ENCODE peak calls at places on chromosomes 4 and X, in five cellular contexts. D, W, N, G and F are unnamed samples.

GRCh38 chrX:56232221-56233082 is at the start of gene KLF8:
- DNase-seq in D (no peak), W (no peak), N (no peak), G (peak), F (peak)

GRCh38 chrX:22952011-22952410 is 47.7 kb upstream of the DDX53 start:
- DNase-seq in D (no peak), W (no peak), N (no peak), G (no peak), F (no peak)

GRCh38 chr4:144575181-144575580 is 70.8 kb upstream of the HHIP start:
- DNase-seq in D (no peak), W (no peak), N (no peak), G (no peak), F (no peak)

GRCh38 chrX:82161195-82161594 is 959.3 kb downstream of the SH3BGRL start:
- DNase-seq in D (no peak), W (no peak), N (no peak), G (no peak), F (no peak)

GRCh38 chrX:103373581-103373980 is 2.8 kb upstream of the BEX3 start:
- DNase-seq in D (no peak), W (no peak), N (no peak), G (no peak), F (no peak)

GRCh38 chr4:99811850-99812249 is 4.8 kb upstream of the DAPP1 start:
- DNase-seq in D (peak), W (no peak), N (no peak), G (peak), F (no peak)

GRCh38 chr4:83932996-83933395 is 397.1 kb downstream of the GPAT3 start:
- DNase-seq in D (no peak), W (no peak), N (no peak), G (no peak), F (no peak)

GRCh38 chr4:7295917-7296660 is 103.8 kb downstream of the SORCS2 start:
- DNase-seq in D (no peak), W (peak), N (no peak), G (peak), F (no peak)

GRCh38 chr4:29128810-29129209 is 1591.4 kb upstream of the PCDH7 start:
- DNase-seq in D (no peak), W (no peak), N (no peak), G (no peak), F (no peak)

GRCh38 chrX:13487731-13488505 is 81.5 kb upstream of the EGFL6 start:
- DNase-seq in D (peak), W (no peak), N (peak), G (peak), F (peak)

GRCh38 chr4:132387060-132387459 is 762.0 kb upstream of the PCDH10 start:
- DNase-seq in D (no peak), W (no peak), N (no peak), G (no peak), F (no peak)

GRCh38 chrX:48864210-48864609 is 28.8 kb upstream of the PCSK1N start:
- DNase-seq in D (peak), W (no peak), N (no peak), G (no peak), F (no peak)

GRCh38 chr4:87843936-87844335 is 11.2 kb downstream of the MEPE start:
- DNase-seq in D (no peak), W (no peak), N (no peak), G (no peak), F (no peak)

GRCh38 chr4:46550471-46550870 is 160.5 kb upstream of the GABRA2 start:
- DNase-seq in D (no peak), W (no peak), N (no peak), G (no peak), F (no peak)

GRCh38 chr4:151690164-151690856 is 70.5 kb downstream of the GATB start:
- DNase-seq in D (no peak), W (no peak), N (no peak), G (no peak), F (no peak)

GRCh38 chrX:119201570-119201969 is 34.5 kb upstream of the PGRMC1 start:
- DNase-seq in D (no peak), W (no peak), N (no peak), G (no peak), F (no peak)

GRCh38 chrX:1246816-1247215 is 21.8 kb upstream of the CSF2RA start:
- DNase-seq in D (peak), W (peak), N (peak), G (peak), F (peak)

GRCh38 chr4:148649669-148650331 is 207.6 kb upstream of the NR3C2 start:
- DNase-seq in D (no peak), W (no peak), N (no peak), G (no peak), F (no peak)

GRCh38 chr4:53019485-53020382 is 157.6 kb downstream of the RASL11B start:
- DNase-seq in D (peak), W (no peak), N (no peak), G (peak), F (no peak)

GRCh38 chr4:141922224-141922623 is 285.8 kb downstream of the IL15 start:
- DNase-seq in D (no peak), W (no peak), N (no peak), G (no peak), F (no peak)

GRCh38 chr4:150006197-150006596 is 72.0 kb upstream of the DCLK2 start:
- DNase-seq in D (no peak), W (no peak), N (no peak), G (no peak), F (no peak)

GRCh38 chr4:150782311-150782710 is 200.4 kb downstream of the MAB21L2 start:
- DNase-seq in D (peak), W (no peak), N (no peak), G (no peak), F (no peak)

GRCh38 chr4:122150896-122151295 is 1.2 kb upstream of the BLTP1 start:
- DNase-seq in D (no peak), W (no peak), N (no peak), G (no peak), F (no peak)

GRCh38 chr4:161555689-161556660 is 607.8 kb downstream of the FSTL5 start:
- DNase-seq in D (no peak), W (no peak), N (peak), G (no peak), F (no peak)

GRCh38 chr4:179353791-179354190 is 1911.6 kb upstream of the AGA start:
- DNase-seq in D (no peak), W (no peak), N (no peak), G (no peak), F (no peak)

GRCh38 chr4:73897380-73898136 is 28.4 kb downstream of the CXCL1 start:
- DNase-seq in D (no peak), W (no peak), N (no peak), G (no peak), F (no peak)

GRCh38 chrX:111411591-111412371 is at the start of gene DCX:
- DNase-seq in D (no peak), W (no peak), N (no peak), G (no peak), F (no peak)

GRCh38 chr4:121217385-121217784 is 53.3 kb upstream of the TNIP3 start:
- DNase-seq in D (no peak), W (no peak), N (no peak), G (no peak), F (no peak)

GRCh38 chr4:106238819-106239420 is 77.1 kb downstream of the TBCK start:
- DNase-seq in D (peak), W (peak), N (no peak), G (peak), F (no peak)

GRCh38 chr4:13476915-13477314 is 7.2 kb downstream of the RAB28 start:
- DNase-seq in D (no peak), W (no peak), N (no peak), G (no peak), F (no peak)

GRCh38 chr4:150818661-150819060 is 196.4 kb downstream of the LRBA start:
- DNase-seq in D (no peak), W (no peak), N (no peak), G (no peak), F (no peak)

GRCh38 chrX:45198301-45198700 is 2.4 kb downstream of the DIPK2B start:
- DNase-seq in D (no peak), W (no peak), N (no peak), G (no peak), F (no peak)

GRCh38 chrX:134646170-134646569 is 12.1 kb downstream of the PLAC1 start:
- DNase-seq in D (no peak), W (no peak), N (no peak), G (no peak), F (no peak)

GRCh38 chrX:150482537-150483217 is 85.7 kb upstream of the MTM1 start:
- DNase-seq in D (peak), W (no peak), N (no peak), G (peak), F (no peak)

GRCh38 chr4:135319685-135320084 is 1118.1 kb upstream of the PABPC4L start:
- DNase-seq in D (peak), W (no peak), N (no peak), G (no peak), F (no peak)

GRCh38 chr4:54218736-54219135 is 10.4 kb upstream of the PDGFRA start:
- DNase-seq in D (no peak), W (no peak), N (no peak), G (no peak), F (no peak)

GRCh38 chr4:137343221-137343620 is 189.1 kb downstream of the PCDH18 start:
- DNase-seq in D (no peak), W (no peak), N (no peak), G (no peak), F (no peak)

GRCh38 chr4:1945492-1945891 is 63.3 kb downstream of the NELFA start:
- DNase-seq in D (no peak), W (no peak), N (no peak), G (no peak), F (no peak)

GRCh38 chrX:2576793-2577192 is 76.0 kb upstream of the DHRSX start:
- DNase-seq in D (peak), W (no peak), N (no peak), G (peak), F (no peak)

GRCh38 chrX:10178866-10179463 is 22.2 kb downstream of the CLCN4 start:
- DNase-seq in D (no peak), W (no peak), N (no peak), G (peak), F (no peak)
- TF ChIP-seq POLR2A in D (no peak), W (no peak), N (no peak), G (no peak), F (no peak)

GRCh38 chr4:71229477-71230257 is 109.2 kb upstream of the SLC4A4 start:
- DNase-seq in D (peak), W (no peak), N (no peak), G (peak), F (no peak)
- TF ChIP-seq TAF1 in D (no peak), W (no peak), N (no peak), G (no peak), F (no peak)

GRCh38 chrX:21374994-21375794 is 976 bp downstream of the CNKSR2 start:
- DNase-seq in D (no peak), W (no peak), N (no peak), G (no peak), F (no peak)

GRCh38 chrX:21375795-21376069 is 1.5 kb downstream of the CNKSR2 start:
- DNase-seq in D (no peak), W (no peak), N (no peak), G (no peak), F (no peak)

GRCh38 chrX:21373637-21374162 is 518 bp upstream of the CNKSR2 start:
- DNase-seq in D (no peak), W (no peak), N (no peak), G (no peak), F (no peak)

GRCh38 chrX:21373001-21373400 is 1.2 kb upstream of the CNKSR2 start:
- DNase-seq in D (no peak), W (no peak), N (no peak), G (no peak), F (no peak)

GRCh38 chrX:21374163-21374993 is at the start of gene CNKSR2:
- DNase-seq in D (no peak), W (peak), N (no peak), G (no peak), F (peak)
- TF ChIP-seq POLR2A in D (no peak), W (no peak), N (peak), G (no peak), F (no peak)

DNA sequence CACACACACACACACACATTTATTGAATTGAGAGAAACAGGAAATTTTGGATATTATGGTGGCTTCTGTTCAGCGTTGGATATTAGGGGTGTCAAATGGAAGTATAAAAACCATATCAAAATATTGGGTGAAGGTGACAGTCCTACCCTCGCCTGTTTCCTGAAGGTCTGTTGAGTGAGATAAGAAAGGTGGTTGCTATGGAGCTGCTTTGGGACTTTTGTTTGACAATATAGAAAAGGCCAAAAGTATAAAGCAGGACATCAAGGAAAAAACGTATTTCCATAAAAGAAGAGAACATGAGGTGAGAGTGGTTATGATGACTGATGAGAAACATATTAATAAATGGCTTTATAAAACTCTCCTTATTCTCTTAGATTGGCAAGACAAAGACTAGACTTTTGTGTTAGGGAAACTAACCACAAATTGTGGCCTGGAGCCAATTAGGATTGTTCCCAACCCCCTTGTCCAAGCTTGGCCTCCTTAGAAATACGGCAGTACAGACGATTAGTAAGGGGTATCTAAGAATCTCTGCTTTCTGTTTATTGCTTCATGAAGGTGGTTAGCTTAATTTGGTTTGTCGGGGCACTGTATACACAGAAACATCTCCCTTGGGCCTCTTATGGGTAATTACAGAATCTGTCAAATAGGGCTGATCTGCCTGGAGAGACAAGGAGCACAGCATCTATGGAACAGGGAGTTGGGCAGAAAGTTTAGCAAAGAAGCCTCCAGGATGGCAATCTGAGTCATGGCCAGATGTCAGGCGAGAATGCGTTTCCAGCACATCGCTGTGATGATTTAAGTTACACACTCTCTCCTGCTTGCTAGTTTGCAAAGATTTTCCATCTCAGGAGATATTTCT is 198.0 kb downstream of the CBR4 start:
- DNase-seq in D (no peak), W (no peak), N (no peak), G (no peak), F (no peak)
- TF ChIP-seq TAF1 in D (no peak), W (no peak), N (no peak), G (no peak), F (no peak)

GRCh38 chr4:112770111-112770510 is 133.2 kb downstream of the LARP7 start:
- DNase-seq in D (no peak), W (no peak), N (no peak), G (no peak), F (no peak)
- TF ChIP-seq POLR2A in D (no peak), W (no peak), N (no peak), G (no peak), F (no peak)

GRCh38 chr4:174993916-174994315 is 75.8 kb downstream of the ADAM29 start:
- DNase-seq in D (no peak), W (no peak), N (no peak), G (no peak), F (no peak)
- TF ChIP-seq TAF1 in D (no peak), W (no peak), N (no peak), G (no peak), F (no peak)

GRCh38 chr4:103099691-103100392 is at the start of gene BDH2:
- DNase-seq in D (peak), W (peak), N (peak), G (peak), F (no peak)
- TF ChIP-seq POLR2A in D (no peak), W (peak), N (peak), G (no peak), F (no peak)

GRCh38 chrX:64853424-64853823 is 122.8 kb downstream of the ZC4H2 start:
- DNase-seq in D (no peak), W (no peak), N (no peak), G (no peak), F (no peak)
- TF ChIP-seq TAF1 in D (no peak), W (no peak), N (no peak), G (no peak), F (no peak)

GRCh38 chrX:25018682-25019081 is 2.9 kb upstream of the ARX start:
- DNase-seq in D (no peak), W (no peak), N (no peak), G (no peak), F (no peak)

GRCh38 chrX:25016938-25017598 is 1.3 kb upstream of the ARX start:
- DNase-seq in D (no peak), W (no peak), N (no peak), G (no peak), F (no peak)

GRCh38 chrX:25015486-25016360 is at the start of gene ARX:
- DNase-seq in D (peak), W (no peak), N (no peak), G (peak), F (peak)

GRCh38 chrX:25016361-25016671 is 551 bp upstream of the ARX start:
- DNase-seq in D (no peak), W (no peak), N (no peak), G (no peak), F (no peak)

DNA sequence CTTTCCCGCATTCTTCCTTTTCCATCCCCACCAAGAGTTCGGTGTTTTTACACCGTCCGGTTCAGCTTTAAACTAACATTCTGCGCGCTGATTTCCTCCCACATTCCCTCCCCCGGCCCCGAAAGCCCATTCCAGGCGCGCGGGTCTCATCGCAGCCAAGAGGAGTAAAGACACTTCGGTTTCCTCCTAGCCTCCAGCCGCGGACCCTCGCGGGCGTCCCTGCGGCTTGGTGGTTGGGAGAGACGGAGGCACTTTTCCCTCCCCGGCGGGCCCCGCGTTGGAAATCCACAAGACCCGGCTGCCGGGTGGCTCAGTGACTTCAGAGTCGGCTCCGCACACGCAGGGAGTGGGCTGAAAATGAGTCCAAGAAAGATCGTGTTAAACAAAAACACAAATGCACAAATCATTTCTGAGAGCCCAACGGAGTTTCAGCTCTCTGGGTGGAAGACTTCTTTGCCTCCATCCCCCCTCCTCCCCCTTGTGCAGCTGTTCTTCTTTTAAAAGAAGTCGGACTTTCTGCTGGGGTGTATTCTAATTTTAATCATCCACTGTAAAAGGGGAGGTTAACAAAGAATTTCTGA is 2.0 kb upstream of the ARX start:
- DNase-seq in D (no peak), W (no peak), N (no peak), G (no peak), F (no peak)
- TF ChIP-seq POLR2A in D (no peak), W (no peak), N (no peak), G (no peak), F (no peak)